ENCODE peak calls at places on chromosomes 13 and 19, in eight cellular contexts. Y, D, Q, F, G, P, V and W are unnamed samples.

GRCh38 chr19:28168557-28168956 is 1044.4 kb downstream of the UQCRFS1 start:
- DNase-seq in Y (no peak), D (no peak), Q (peak; percentile 79), F (no peak), G (peak; percentile 63), P (no peak), V (peak; percentile 21), W (no peak)

GRCh38 chr19:17041994-17042393 is 15.4 kb upstream of the CPAMD8 start:
- DNase-seq in Y (no peak), D (peak; percentile 63), Q (no peak), F (no peak), G (no peak), P (no peak), V (no peak), W (no peak)

GRCh38 chr19:4897146-4897545 is 5.5 kb downstream of the ARRDC5 start:
- DNase-seq in Y (no peak), D (no peak), Q (no peak), F (no peak), G (no peak), P (no peak), V (no peak), W (no peak)

GRCh38 chr13:48235100-48235813 is 2.3 kb downstream of the ITM2B start:
- DNase-seq in Y (no peak), D (peak; percentile 44), Q (peak; percentile 65), F (no peak), G (peak; percentile 42), P (peak; percentile 56), V (no peak), W (no peak)

GRCh38 chr13:80348750-80349149 is 7.8 kb upstream of the SPRY2 start:
- DNase-seq in Y (no peak), D (no peak), Q (no peak), F (no peak), G (no peak), P (no peak), V (no peak), W (no peak)

GRCh38 chr19:56839665-56840451 is 668 bp downstream of the PEG3 start:
- DNase-seq in Y (no peak), D (peak; percentile 96), Q (no peak), F (no peak), G (no peak), P (peak; percentile 97), V (peak; percentile 92), W (no peak)

GRCh38 chr13:57353831-57354230 is 186.8 kb downstream of the PRR20E start:
- DNase-seq in Y (no peak), D (no peak), Q (no peak), F (no peak), G (no peak), P (no peak), V (no peak), W (no peak)

GRCh38 chr13:73849292-73849691 is 284.9 kb downstream of the KLF12 start:
- DNase-seq in Y (no peak), D (peak; percentile 60), Q (peak; percentile 86), F (peak; percentile 24), G (peak; percentile 64), P (no peak), V (peak; percentile 9), W (peak; percentile 37)

GRCh38 chr13:44299142-44299541 is 74.5 kb upstream of the SERP2 start:
- DNase-seq in Y (no peak), D (no peak), Q (no peak), F (no peak), G (no peak), P (no peak), V (no peak), W (no peak)

GRCh38 chr19:40755248-40755624 is 4.2 kb downstream of the SNRPA start:
- DNase-seq in Y (no peak), D (no peak), Q (no peak), F (no peak), G (no peak), P (no peak), V (no peak), W (no peak)
- H3K27ac ChIP-seq in Y (peak overlapping the region; percentile 45), D (no peak overlapping the region), Q (no peak overlapping the region), F (no peak overlapping the region), G (no peak overlapping the region), P (no peak overlapping the region), V (no peak overlapping the region), W (peak overlapping the region; percentile 52)

DNA sequence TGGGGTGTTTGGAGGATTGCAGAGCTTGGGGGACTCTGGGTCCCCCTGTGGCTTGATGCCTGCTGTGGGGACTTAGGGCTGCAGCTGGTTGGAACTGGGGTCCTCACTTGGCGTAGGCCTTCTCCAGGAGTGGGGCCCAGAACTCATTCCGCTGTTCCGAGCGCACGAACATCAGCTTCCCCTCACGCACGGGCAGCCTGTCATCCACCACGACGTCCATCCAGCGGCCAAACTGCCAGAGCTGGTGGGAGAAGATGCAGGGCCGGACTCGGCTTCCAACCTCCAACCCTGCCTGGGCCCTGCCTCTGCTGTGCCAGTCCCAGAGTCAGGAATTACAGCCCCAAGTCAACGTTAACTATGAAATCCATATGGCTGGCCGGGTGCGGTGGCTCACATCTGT is 2.6 kb downstream of the CAPN12 start:
- DNase-seq in Y (no peak), D (no peak), Q (no peak), F (no peak), G (no peak), P (no peak), V (no peak), W (no peak)
- H3K4me1 ChIP-seq in Y (peaks cover 11% of the 10 kb centered on the region), D (no peaks in the 10 kb centered on the region), Q (no peaks in the 10 kb centered on the region), F (peaks cover 19% of the 10 kb centered on the region), G (peaks cover 4% of the 10 kb centered on the region), P (peaks cover 2% of the 10 kb centered on the region), V (peaks cover 5% of the 10 kb centered on the region), W (peaks cover 19% of the 10 kb centered on the region)

DNA sequence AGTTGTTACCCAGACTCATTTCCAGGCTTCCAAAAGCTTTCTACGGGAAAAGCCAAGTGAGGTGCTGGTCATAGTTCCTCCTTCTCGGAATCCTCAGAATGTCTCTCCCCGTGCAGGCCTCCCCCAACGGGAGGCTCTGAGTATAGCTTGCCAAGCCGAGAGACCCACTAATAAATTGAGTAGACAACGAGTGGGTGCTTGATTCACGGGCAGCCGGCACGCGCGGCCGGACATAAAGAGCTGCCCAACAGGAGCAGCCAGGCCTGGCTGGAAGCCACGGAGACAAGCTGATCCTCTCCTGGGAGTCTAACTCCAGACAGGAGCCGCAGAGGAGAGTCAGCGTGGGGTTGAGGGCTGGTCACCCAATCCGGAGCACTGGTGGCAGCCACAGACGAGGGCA is 43.4 kb upstream of the MEDAG start:
- DNase-seq in Y (no peak), D (peak; percentile 49), Q (peak; percentile 30), F (no peak), G (peak; percentile 18), P (peak; percentile 72), V (no peak), W (no peak)
- H3K27ac ChIP-seq in Y (no peak overlapping the region), D (no peak overlapping the region), Q (no peak overlapping the region), F (no peak overlapping the region), G (no peak overlapping the region), P (peak overlapping the region; percentile 87), V (no peak overlapping the region), W (no peak overlapping the region)

DNA sequence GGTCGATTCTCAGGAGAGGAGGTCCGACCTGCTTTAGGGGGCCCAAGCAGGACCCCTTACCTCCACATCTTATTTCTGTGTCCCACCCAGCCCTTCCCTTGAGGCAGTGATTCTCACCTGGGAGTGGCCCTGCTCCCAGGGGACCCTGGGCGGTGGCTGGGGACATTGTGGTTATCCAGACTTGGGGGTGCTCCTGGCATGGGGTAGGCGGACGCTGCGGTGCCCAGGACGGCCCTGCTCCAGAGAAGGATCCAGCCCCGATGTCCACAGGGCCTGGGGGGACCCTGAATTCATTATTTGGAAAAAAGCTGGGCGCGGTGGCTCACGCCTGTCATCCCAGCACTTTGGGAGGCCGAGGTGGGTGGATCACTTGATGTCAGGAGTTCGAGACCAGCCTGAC is 84.4 kb downstream of the GADD45B start:
- DNase-seq in Y (no peak), D (no peak), Q (no peak), F (no peak), G (no peak), P (no peak), V (no peak), W (no peak)
- H3K4me1 ChIP-seq in Y (peaks cover 12% of the 10 kb centered on the region), D (no peaks in the 10 kb centered on the region), Q (no peaks in the 10 kb centered on the region), F (peaks cover 17% of the 10 kb centered on the region), G (peaks cover 4% of the 10 kb centered on the region), P (peaks cover 6% of the 10 kb centered on the region), V (peaks cover 17% of the 10 kb centered on the region), W (peaks cover 18% of the 10 kb centered on the region)

GRCh38 chr13:100244431-100244830 is 155.5 kb downstream of the PCCA start:
- DNase-seq in Y (no peak), D (peak; percentile 48), Q (peak; percentile 35), F (no peak), G (no peak), P (no peak), V (no peak), W (no peak)
- H3K27ac ChIP-seq in Y (no peak overlapping the region), D (no peak overlapping the region), Q (peak overlapping the region; percentile 15), F (no peak overlapping the region), G (no peak overlapping the region), P (no peak overlapping the region), V (no peak overlapping the region), W (no peak overlapping the region)

GRCh38 chr19:43581467-43581866 is 5.9 kb downstream of the PINLYP start:
- DNase-seq in Y (no peak), D (no peak), Q (no peak), F (no peak), G (no peak), P (no peak), V (no peak), W (no peak)
- H3K4me1 ChIP-seq in Y (no peaks in the 10 kb centered on the region), D (peaks cover 7% of the 10 kb centered on the region), Q (peaks cover 6% of the 10 kb centered on the region), F (peaks cover 17% of the 10 kb centered on the region), G (peaks cover 6% of the 10 kb centered on the region), P (peaks cover 16% of the 10 kb centered on the region), V (peaks cover 7% of the 10 kb centered on the region), W (no peaks in the 10 kb centered on the region)

DNA sequence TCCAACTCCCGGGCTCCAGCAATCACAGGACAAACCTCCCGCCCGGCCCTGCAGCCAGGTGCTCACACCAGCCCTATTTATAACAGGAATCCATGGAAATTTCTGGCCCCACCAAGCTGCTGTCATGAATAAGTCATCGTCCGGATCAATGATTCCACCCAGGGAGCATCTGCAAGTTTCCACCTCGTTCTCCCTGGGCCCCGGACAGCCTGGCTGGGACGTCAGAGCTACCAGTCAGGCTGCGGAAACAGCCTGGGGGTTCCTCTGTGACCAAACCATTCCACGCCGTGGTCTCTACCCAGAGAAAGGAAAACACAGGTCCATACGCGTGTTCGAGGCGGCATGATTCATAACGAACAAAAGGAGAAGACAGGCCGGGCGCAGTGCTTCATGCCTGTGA is 20.7 kb upstream of the PTBP1 start:
- DNase-seq in Y (no peak), D (no peak), Q (no peak), F (no peak), G (no peak), P (no peak), V (no peak), W (no peak)
- H3K27ac ChIP-seq in Y (no peak overlapping the region), D (no peak overlapping the region), Q (no peak overlapping the region), F (no peak overlapping the region), G (no peak overlapping the region), P (no peak overlapping the region), V (no peak overlapping the region), W (no peak overlapping the region)